ENCODE peak calls at places on chromosomes 11 and 22, in seven cellular contexts. R is left ventricle myocardium inferior, V is osteoblast, O is psoas muscle, M is HCT116, L is mesenchymal stem cell, K is H7. X is an unnamed sample.

GRCh38 chr11:70203749-70204465 is 811 bp downstream of the FADD start:
- DNase-seq in R (no peak), V (peak; percentile 97), O (peak; percentile 70), M (peak; percentile 19), L (peak; percentile 92), K (no peak), X (peak; percentile 76)

GRCh38 chr11:3913921-3914320 is 58.5 kb downstream of the STIM1 start:
- DNase-seq in R (no peak), V (no peak), O (no peak), M (no peak), L (no peak), K (no peak), X (no peak)

GRCh38 chr22:42142771-42143461 is 12.3 kb upstream of the CYP2D6 start:
- DNase-seq in R (no peak), V (peak; percentile 58), O (peak; percentile 50), M (no peak), L (no peak), K (peak; percentile 79), X (no peak)

GRCh38 chr11:44531116-44531504 is 34.4 kb upstream of the CD82 start:
- DNase-seq in R (no peak), V (no peak), O (no peak), M (no peak), L (no peak), K (peak; percentile 22), X (no peak)

GRCh38 chr11:1204381-1205101 is 18.3 kb upstream of the MUC5B start:
- DNase-seq in R (no peak), V (peak; percentile 62), O (peak; percentile 51), M (no peak), L (no peak), K (peak; percentile 43), X (no peak)

GRCh38 chr11:70142171-70142875 is 60.8 kb upstream of the FADD start:
- DNase-seq in R (no peak), V (peak; percentile 83), O (no peak), M (peak; percentile 50), L (no peak), K (peak; percentile 83), X (no peak)

GRCh38 chr22:44599084-44599483 is 101.1 kb upstream of the RTL6 start:
- DNase-seq in R (no peak), V (peak; percentile 60), O (peak; percentile 34), M (no peak), L (no peak), K (no peak), X (no peak)

GRCh38 chr11:45097721-45098493 is 48.5 kb upstream of the PRDM11 start:
- DNase-seq in R (no peak), V (no peak), O (no peak), M (no peak), L (peak; percentile 72), K (peak; percentile 88), X (peak; percentile 56)

GRCh38 chr11:10534331-10534730 is 6.7 kb downstream of the RNF141 start:
- DNase-seq in R (no peak), V (no peak), O (no peak), M (no peak), L (no peak), K (no peak), X (no peak)

GRCh38 chr11:1515082-1516060 is 28.8 kb upstream of the MOB2 start:
- DNase-seq in R (peak; percentile 78), V (peak; percentile 100), O (peak; percentile 91), M (peak; percentile 6), L (peak; percentile 62), K (peak; percentile 98), X (peak; percentile 74)

GRCh38 chr11:26286472-26287066 is 45.4 kb upstream of the ANO3 start:
- DNase-seq in R (no peak), V (peak; percentile 35), O (no peak), M (no peak), L (peak; percentile 62), K (peak; percentile 40), X (no peak)

GRCh38 chr11:799641-800316 is 1.7 kb upstream of the SLC25A22 start:
- DNase-seq in R (no peak), V (no peak), O (peak; percentile 54), M (no peak), L (no peak), K (no peak), X (no peak)

GRCh38 chr11:104275992-104276391 is 112.0 kb upstream of the PDGFD start:
- DNase-seq in R (no peak), V (no peak), O (no peak), M (no peak), L (peak; percentile 27), K (peak; percentile 4), X (no peak)

GRCh38 chr11:76209956-76210885 is 3.9 kb upstream of the WNT11 start:
- DNase-seq in R (peak; percentile 77), V (peak; percentile 95), O (peak; percentile 90), M (no peak), L (peak; percentile 69), K (peak; percentile 82), X (no peak)

GRCh38 chr11:65429724-65430405 is 7.3 kb downstream of the NEAT1 start:
- DNase-seq in R (peak; percentile 72), V (no peak), O (peak; percentile 85), M (no peak), L (peak; percentile 90), K (peak; percentile 57), X (peak; percentile 80)

GRCh38 chr11:80700386-80700785 is 1259.6 kb upstream of the TENM4 start:
- DNase-seq in R (no peak), V (no peak), O (no peak), M (no peak), L (peak; percentile 34), K (no peak), X (no peak)

GRCh38 chr11:63906585-63906984 is 10.4 kb downstream of the RCOR2 start:
- DNase-seq in R (no peak), V (peak; percentile 93), O (no peak), M (no peak), L (no peak), K (peak; percentile 87), X (no peak)

GRCh38 chr11:62337682-62338181 is 484 bp downstream of the ASRGL1 start:
- DNase-seq in R (peak; percentile 20), V (no peak), O (peak; percentile 55), M (no peak), L (peak; percentile 23), K (peak; percentile 64), X (no peak)

GRCh38 chr11:1826552-1827094 is 8.2 kb upstream of the SYT8 start:
- DNase-seq in R (no peak), V (peak; percentile 99), O (no peak), M (no peak), L (peak; percentile 61), K (peak; percentile 88), X (no peak)

GRCh38 chr22:30202531-30203006 is 44.0 kb downstream of the LIF start:
- DNase-seq in R (no peak), V (no peak), O (no peak), M (no peak), L (peak; percentile 66), K (peak; percentile 35), X (peak; percentile 66)

GRCh38 chr11:127998421-127998820 is 588.9 kb downstream of the ETS1 start:
- DNase-seq in R (no peak), V (peak; percentile 15), O (no peak), M (no peak), L (no peak), K (no peak), X (no peak)

GRCh38 chr22:42719656-42720262 is 911 bp downstream of the A4GALT start:
- DNase-seq in R (no peak), V (peak; percentile 85), O (peak; percentile 51), M (no peak), L (peak; percentile 24), K (peak; percentile 82), X (no peak)

GRCh38 chr22:50170453-50171318 is at the start of gene PANX2:
- DNase-seq in R (no peak), V (peak; percentile 87), O (peak; percentile 52), M (no peak), L (peak; percentile 14), K (peak; percentile 85), X (no peak)

GRCh38 chr22:50171319-50171964 is 911 bp downstream of the PANX2 start:
- DNase-seq in R (no peak), V (peak; percentile 82), O (no peak), M (no peak), L (no peak), K (peak; percentile 73), X (no peak)

GRCh38 chr22:50167689-50168489 is 2.6 kb upstream of the PANX2 start:
- DNase-seq in R (no peak), V (peak; percentile 44), O (no peak), M (no peak), L (no peak), K (no peak), X (no peak)

GRCh38 chr22:50169181-50169759 is 1.3 kb upstream of the PANX2 start:
- DNase-seq in R (no peak), V (no peak), O (no peak), M (no peak), L (no peak), K (peak; percentile 78), X (no peak)

DNA sequence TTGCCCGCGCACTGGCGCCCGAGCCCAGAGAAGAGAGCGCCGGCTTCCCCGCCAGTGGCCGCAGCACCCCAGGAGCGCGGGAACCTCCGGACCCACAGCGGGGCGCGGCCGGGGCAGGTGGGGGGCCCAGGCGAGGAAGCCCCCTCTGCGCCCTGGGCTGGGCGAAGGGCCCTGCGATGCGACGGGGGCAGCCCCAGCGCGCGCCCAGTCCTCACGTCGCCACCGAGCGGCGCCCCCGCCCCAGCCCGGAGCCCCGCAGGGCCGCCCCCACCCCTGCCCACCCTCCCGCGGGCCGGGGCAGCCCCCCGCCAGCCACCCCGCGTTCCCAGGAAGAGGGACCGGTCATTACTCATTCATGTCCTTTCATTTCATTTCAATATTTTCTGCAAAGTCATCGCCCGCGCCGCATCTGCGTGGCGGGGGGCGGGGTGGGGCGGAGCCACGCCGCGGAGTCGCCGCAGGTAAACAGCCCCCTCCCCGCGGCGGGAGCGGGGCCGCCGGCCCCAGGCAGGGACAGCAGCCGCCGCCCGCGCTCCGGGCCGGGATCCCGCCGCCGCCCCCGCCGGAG is 673 bp upstream of the PANX2 start:
- DNase-seq in R (no peak), V (peak; percentile 91), O (no peak), M (no peak), L (no peak), K (peak; percentile 93), X (no peak)
- H3K27me3 ChIP-seq in R (peaks cover 58% of the 10 kb centered on the region), V (peaks cover 14% of the 10 kb centered on the region), O (no peaks in the 10 kb centered on the region), M (no peaks in the 10 kb centered on the region), L (peaks cover 46% of the 10 kb centered on the region), K (peaks cover 19% of the 10 kb centered on the region), X (no peaks in the 10 kb centered on the region)

GRCh38 chr11:72750556-72751292 is 1.5 kb downstream of the ARAP1 start:
- DNase-seq in R (no peak), V (peak; percentile 75), O (peak; percentile 24), M (no peak), L (no peak), K (no peak), X (no peak)
- H3K4me3 ChIP-seq in R (peak overlapping the region; percentile 75), V (peak overlapping the region; percentile 87), O (peak overlapping the region; percentile 84), M (peak overlapping the region; percentile 92), L (peak overlapping the region; percentile 97), K (peak overlapping the region; percentile 67), X (peak overlapping the region; percentile 6)

GRCh38 chr11:66562907-66563583 is 5.4 kb downstream of the CTSF start:
- DNase-seq in R (no peak), V (peak; percentile 81), O (no peak), M (no peak), L (no peak), K (peak; percentile 51), X (no peak)
- H3K27me3 ChIP-seq in R (peaks cover 12% of the 10 kb centered on the region), V (peaks cover 20% of the 10 kb centered on the region), O (no peaks in the 10 kb centered on the region), M (no peaks in the 10 kb centered on the region), L (peaks cover 18% of the 10 kb centered on the region), K (no peaks in the 10 kb centered on the region), X (no peaks in the 10 kb centered on the region)

GRCh38 chr11:35158371-35159081 is 19.6 kb downstream of the CD44 start:
- DNase-seq in R (no peak), V (peak; percentile 2), O (peak; percentile 63), M (no peak), L (peak; percentile 78), K (no peak), X (no peak)
- H3K4me3 ChIP-seq in R (no peak overlapping the region), V (no peak overlapping the region), O (no peak overlapping the region), M (no peak overlapping the region), L (peak overlapping the region; percentile 45), K (no peak overlapping the region), X (no peak overlapping the region)

X was measured in lung.